ENCODE peak calls at places on chromosomes 7 and 10, in eight cellular contexts. G, N, X, C, K, L, S and Y are unnamed samples.

GRCh38 chr7:1362301-1362700 is 97.0 kb downstream of the MICALL2 start:
- DNase-seq in N (peak), G (no peak), K (no peak), S (no peak), L (no peak), C (no peak), X (no peak), Y (no peak)

GRCh38 chr10:16049775-16050174 is 189.5 kb upstream of the MINDY3 start:
- DNase-seq in S (no peak), G (no peak), K (no peak), L (no peak), N (no peak), C (no peak), X (no peak), Y (no peak)

GRCh38 chr10:14184841-14185500 is 145.8 kb downstream of the FRMD4A start:
- DNase-seq in K (peak), L (no peak), G (no peak), N (no peak), C (no peak), X (peak), S (no peak), Y (no peak)

GRCh38 chr10:6141296-6142151 is 52.7 kb downstream of the RBM17 start:
- DNase-seq in N (no peak), K (peak), S (no peak), X (peak), G (peak), C (no peak), L (no peak), Y (no peak)

GRCh38 chr10:123136806-123137642 is 1.3 kb downstream of the HMX3 start:
- DNase-seq in X (peak), C (no peak), N (no peak), S (no peak), G (peak), L (no peak), K (peak), Y (no peak)

GRCh38 chr10:7388602-7389001 is 22.2 kb downstream of the SFMBT2 start:
- DNase-seq in S (no peak), K (no peak), X (peak), G (no peak), N (no peak), C (no peak), L (no peak), Y (no peak)

GRCh38 chr7:44111759-44112158 is 7.6 kb downstream of the AEBP1 start:
- DNase-seq in K (peak), X (no peak), L (no peak), G (no peak), S (no peak), N (no peak), C (no peak), Y (no peak)

GRCh38 chr7:139630643-139631519 is 107.4 kb downstream of the CLEC2L start:
- DNase-seq in X (no peak), N (no peak), C (peak), K (peak), L (no peak), G (no peak), S (no peak), Y (no peak)

GRCh38 chr10:10872706-10873276 is 144.9 kb upstream of the CELF2 start:
- DNase-seq in K (no peak), X (no peak), N (no peak), S (no peak), L (no peak), C (no peak), G (peak), Y (no peak)

GRCh38 chr10:4839353-4839752 is 13.3 kb downstream of the AKR1E2 start:
- DNase-seq in G (no peak), X (no peak), L (no peak), K (peak), N (no peak), C (no peak), S (no peak), Y (no peak)
- TF ChIP-seq CTCF in G (no peak), X (no peak), L (no peak), K (peak), N (no peak), C (no peak), S (no peak), Y (no peak)

GRCh38 chr7:94748371-94748770 is 92.4 kb upstream of the SGCE start:
- DNase-seq in C (no peak), G (no peak), L (no peak), S (no peak), K (no peak), X (no peak), N (no peak), Y (no peak)
- TF ChIP-seq CTCF in C (no peak), G (no peak), L (no peak), S (no peak), K (no peak), X (no peak), N (no peak), Y (no peak)

GRCh38 chr7:102253076-102253972 is 33.3 kb upstream of the SH2B2 start:
- DNase-seq in L (no peak), C (peak), N (no peak), S (no peak), G (no peak), K (no peak), X (no peak), Y (no peak)
- TF ChIP-seq CTCF in L (no peak), C (no peak), N (no peak), S (no peak), G (no peak), K (no peak), X (no peak), Y (no peak)

GRCh38 chr7:78247910-78248689 is 449.5 kb downstream of the PHTF2 start:
- DNase-seq in X (no peak), S (no peak), C (no peak), G (no peak), L (no peak), N (no peak), K (no peak), Y (no peak)
- TF ChIP-seq CTCF in X (no peak), S (no peak), C (no peak), G (no peak), L (no peak), N (no peak), K (no peak), Y (no peak)